ENCODE peak calls at places on chromosomes 5 and 9, in ten cellular contexts. B is nucleus accumbens; A is heart left ventricle; Z is neural crest cell; E is effector memory CD8-positive, alpha-beta T cell; D is SW480; O is brain pericyte; S is aorta; U is stimulated activated naive CD8-positive, alpha-beta T cell treated with anti-CD3 and anti-CD28 coated beads, Interleukin-15, amount 100 ng/mL, for 72 hours; N is stimulated activated CD8-positive, alpha-beta memory T cell treated with anti-CD3 and anti-CD28 coated beads, Interleukin-15, amount 100 ng/mL, for 24 hours. X is an unnamed sample.

GRCh38 chr5:64214152-64214551 is 48.5 kb downstream of the RNF180 start:
- DNase-seq in A (no peak), O (no peak), S (no peak), N (no peak), Z (no peak), E (no peak), D (no peak), B (no peak), U (no peak), X (no peak)

GRCh38 chr9:125190371-125190801 is 783 bp upstream of the PPP6C start:
- DNase-seq in E (no peak), S (no peak), A (no peak), Z (no peak), N (no peak), O (no peak), D (no peak), U (no peak), B (no peak), X (no peak)

GRCh38 chr9:92147030-92147853 is 32.0 kb upstream of the SPTLC1 start:
- DNase-seq in O (no peak), U (peak), Z (no peak), A (no peak), B (no peak), S (peak), D (peak), E (no peak), N (no peak), X (no peak)

GRCh38 chr5:82356808-82357671 is 78.9 kb upstream of the RPS23 start:
- DNase-seq in A (peak), B (no peak), D (peak), E (peak), S (peak), N (peak), O (no peak), Z (no peak), U (peak), X (peak)

GRCh38 chr9:1083325-1083913 is 33.3 kb downstream of the DMRT2 start:
- DNase-seq in N (no peak), O (no peak), E (no peak), B (peak), Z (peak), D (peak), U (no peak), A (peak), S (no peak), X (peak)

GRCh38 chr5:93621340-93621872 is 38.4 kb downstream of the NR2F1 start:
- DNase-seq in O (no peak), B (peak), Z (peak), A (peak), E (no peak), D (peak), U (peak), S (peak), N (no peak), X (peak)

GRCh38 chr9:133058550-133059320 is 3.0 kb upstream of the CEL start:
- DNase-seq in O (no peak), Z (no peak), D (no peak), A (no peak), S (no peak), B (no peak), N (no peak), E (no peak), U (peak), X (no peak)

GRCh38 chr9:84154320-84154719 is 173.7 kb downstream of the RMI1 start:
- DNase-seq in N (no peak), Z (no peak), B (no peak), E (no peak), A (no peak), S (no peak), U (no peak), O (no peak), D (no peak), X (no peak)

GRCh38 chr9:79264511-79265448 is 307.0 kb upstream of the TLE4 start:
- DNase-seq in E (no peak), Z (no peak), O (no peak), S (no peak), N (no peak), U (no peak), B (no peak), D (peak), A (no peak), X (no peak)

GRCh38 chr5:157279605-157280239 is 13.8 kb downstream of the CYFIP2 start:
- DNase-seq in U (no peak), E (no peak), D (no peak), Z (no peak), N (no peak), O (no peak), A (no peak), B (no peak), S (no peak), X (no peak)

GRCh38 chr5:141882594-141883183 is 4.5 kb upstream of the PCDH1 start:
- DNase-seq in Z (peak), A (no peak), N (no peak), D (no peak), U (no peak), S (no peak), E (no peak), O (no peak), B (peak), X (no peak)

X was measured in gastrocnemius medialis.